ENCODE peak calls at places on chromosomes 13 and 19, in six cellular contexts. One of them, this sample, is unnamed.

GRCh38 chr13:100443998-100444328 is 144.6 kb downstream of the GGACT start:
- DNase-seq in activated CD8-positive, alpha-beta memory T cell treated with anti-CD3 and anti-CD28 coated beads for 1 hour: no peak
- DNase-seq in AML-193: no peak
- DNase-seq in iris pigment epithelial cell: no peak
- DNase-seq in Karpas-422: no peak
- DNase-seq in stimulated activated CD8-positive, alpha-beta memory T cell treated with anti-CD3 and anti-CD28 coated beads, Interleukin-7, amount 100 ng/mL, for 48 hours: no peak
- DNase-seq in this sample: no peak

GRCh38 chr13:74003374-74003773 is 130.8 kb downstream of the KLF12 start:
- DNase-seq in stimulated activated CD8-positive, alpha-beta memory T cell treated with anti-CD3 and anti-CD28 coated beads, Interleukin-7, amount 100 ng/mL, for 48 hours: no peak
- DNase-seq in iris pigment epithelial cell: peak
- DNase-seq in Karpas-422: no peak
- DNase-seq in activated CD8-positive, alpha-beta memory T cell treated with anti-CD3 and anti-CD28 coated beads for 1 hour: no peak
- DNase-seq in AML-193: no peak
- DNase-seq in this sample: no peak

GRCh38 chr13:108681986-108682562 is 52.7 kb downstream of the MYO16 start:
- DNase-seq in AML-193: no peak
- DNase-seq in Karpas-422: no peak
- DNase-seq in stimulated activated CD8-positive, alpha-beta memory T cell treated with anti-CD3 and anti-CD28 coated beads, Interleukin-7, amount 100 ng/mL, for 48 hours: no peak
- DNase-seq in iris pigment epithelial cell: peak
- DNase-seq in activated CD8-positive, alpha-beta memory T cell treated with anti-CD3 and anti-CD28 coated beads for 1 hour: no peak
- DNase-seq in this sample: no peak

GRCh38 chr19:56619131-56619530 is 23.8 kb upstream of the SMIM17 start:
- DNase-seq in AML-193: no peak
- DNase-seq in Karpas-422: no peak
- DNase-seq in iris pigment epithelial cell: no peak
- DNase-seq in activated CD8-positive, alpha-beta memory T cell treated with anti-CD3 and anti-CD28 coated beads for 1 hour: no peak
- DNase-seq in stimulated activated CD8-positive, alpha-beta memory T cell treated with anti-CD3 and anti-CD28 coated beads, Interleukin-7, amount 100 ng/mL, for 48 hours: no peak
- DNase-seq in this sample: no peak

GRCh38 chr13:43085545-43085944 is 62.2 kb downstream of the DNAJC15 start:
- DNase-seq in stimulated activated CD8-positive, alpha-beta memory T cell treated with anti-CD3 and anti-CD28 coated beads, Interleukin-7, amount 100 ng/mL, for 48 hours: no peak
- DNase-seq in Karpas-422: peak
- DNase-seq in AML-193: peak
- DNase-seq in activated CD8-positive, alpha-beta memory T cell treated with anti-CD3 and anti-CD28 coated beads for 1 hour: no peak
- DNase-seq in iris pigment epithelial cell: peak
- DNase-seq in this sample: no peak

GRCh38 chr19:6032381-6032780 is 54.4 kb upstream of the RANBP3 start:
- DNase-seq in iris pigment epithelial cell: no peak
- DNase-seq in AML-193: no peak
- DNase-seq in activated CD8-positive, alpha-beta memory T cell treated with anti-CD3 and anti-CD28 coated beads for 1 hour: no peak
- DNase-seq in stimulated activated CD8-positive, alpha-beta memory T cell treated with anti-CD3 and anti-CD28 coated beads, Interleukin-7, amount 100 ng/mL, for 48 hours: no peak
- DNase-seq in Karpas-422: no peak
- DNase-seq in this sample: no peak

GRCh38 chr13:112355274-112355843 is 20.8 kb upstream of the SPACA7 start:
- DNase-seq in stimulated activated CD8-positive, alpha-beta memory T cell treated with anti-CD3 and anti-CD28 coated beads, Interleukin-7, amount 100 ng/mL, for 48 hours: no peak
- DNase-seq in AML-193: no peak
- DNase-seq in Karpas-422: no peak
- DNase-seq in activated CD8-positive, alpha-beta memory T cell treated with anti-CD3 and anti-CD28 coated beads for 1 hour: no peak
- DNase-seq in iris pigment epithelial cell: no peak
- DNase-seq in this sample: no peak

GRCh38 chr19:36436531-36436930 is 18.1 kb upstream of the ZFP82 start:
- DNase-seq in AML-193: no peak
- DNase-seq in stimulated activated CD8-positive, alpha-beta memory T cell treated with anti-CD3 and anti-CD28 coated beads, Interleukin-7, amount 100 ng/mL, for 48 hours: no peak
- DNase-seq in activated CD8-positive, alpha-beta memory T cell treated with anti-CD3 and anti-CD28 coated beads for 1 hour: no peak
- DNase-seq in iris pigment epithelial cell: peak
- DNase-seq in Karpas-422: peak
- DNase-seq in this sample: no peak

GRCh38 chr13:24503376-24503690 is 9.2 kb downstream of the PARP4 start:
- DNase-seq in iris pigment epithelial cell: peak
- DNase-seq in stimulated activated CD8-positive, alpha-beta memory T cell treated with anti-CD3 and anti-CD28 coated beads, Interleukin-7, amount 100 ng/mL, for 48 hours: no peak
- DNase-seq in Karpas-422: no peak
- DNase-seq in activated CD8-positive, alpha-beta memory T cell treated with anti-CD3 and anti-CD28 coated beads for 1 hour: no peak
- DNase-seq in AML-193: no peak
- DNase-seq in this sample: no peak

GRCh38 chr19:49423278-49423984 is at the start of gene PTH2:
- DNase-seq in activated CD8-positive, alpha-beta memory T cell treated with anti-CD3 and anti-CD28 coated beads for 1 hour: no peak
- DNase-seq in Karpas-422: no peak
- DNase-seq in AML-193: no peak
- DNase-seq in iris pigment epithelial cell: no peak
- DNase-seq in stimulated activated CD8-positive, alpha-beta memory T cell treated with anti-CD3 and anti-CD28 coated beads, Interleukin-7, amount 100 ng/mL, for 48 hours: no peak
- DNase-seq in this sample: no peak

GRCh38 chr13:94481966-94482365 is 2.5 kb upstream of the DCT start:
- DNase-seq in Karpas-422: no peak
- DNase-seq in stimulated activated CD8-positive, alpha-beta memory T cell treated with anti-CD3 and anti-CD28 coated beads, Interleukin-7, amount 100 ng/mL, for 48 hours: no peak
- DNase-seq in AML-193: no peak
- DNase-seq in iris pigment epithelial cell: peak
- DNase-seq in activated CD8-positive, alpha-beta memory T cell treated with anti-CD3 and anti-CD28 coated beads for 1 hour: no peak
- DNase-seq in this sample: no peak

GRCh38 chr13:49791214-49791752 is 1.2 kb downstream of the KPNA3 start:
- DNase-seq in stimulated activated CD8-positive, alpha-beta memory T cell treated with anti-CD3 and anti-CD28 coated beads, Interleukin-7, amount 100 ng/mL, for 48 hours: no peak
- DNase-seq in Karpas-422: peak
- DNase-seq in iris pigment epithelial cell: peak
- DNase-seq in activated CD8-positive, alpha-beta memory T cell treated with anti-CD3 and anti-CD28 coated beads for 1 hour: no peak
- DNase-seq in AML-193: peak
- DNase-seq in this sample: no peak

GRCh38 chr13:19155321-19155861 is 26.2 kb downstream of the TUBA3C start:
- DNase-seq in iris pigment epithelial cell: no peak
- DNase-seq in stimulated activated CD8-positive, alpha-beta memory T cell treated with anti-CD3 and anti-CD28 coated beads, Interleukin-7, amount 100 ng/mL, for 48 hours: no peak
- DNase-seq in Karpas-422: no peak
- DNase-seq in activated CD8-positive, alpha-beta memory T cell treated with anti-CD3 and anti-CD28 coated beads for 1 hour: no peak
- DNase-seq in AML-193: no peak
- DNase-seq in this sample: no peak

GRCh38 chr13:73074101-73074500 is 15.3 kb downstream of the KLF5 start:
- DNase-seq in Karpas-422: no peak
- DNase-seq in stimulated activated CD8-positive, alpha-beta memory T cell treated with anti-CD3 and anti-CD28 coated beads, Interleukin-7, amount 100 ng/mL, for 48 hours: no peak
- DNase-seq in activated CD8-positive, alpha-beta memory T cell treated with anti-CD3 and anti-CD28 coated beads for 1 hour: no peak
- DNase-seq in iris pigment epithelial cell: peak
- DNase-seq in AML-193: no peak
- DNase-seq in this sample: no peak

GRCh38 chr19:55358493-55358892 is 4.0 kb upstream of the COX6B2 start:
- DNase-seq in activated CD8-positive, alpha-beta memory T cell treated with anti-CD3 and anti-CD28 coated beads for 1 hour: no peak
- DNase-seq in Karpas-422: no peak
- DNase-seq in stimulated activated CD8-positive, alpha-beta memory T cell treated with anti-CD3 and anti-CD28 coated beads, Interleukin-7, amount 100 ng/mL, for 48 hours: no peak
- DNase-seq in iris pigment epithelial cell: no peak
- DNase-seq in AML-193: no peak
- DNase-seq in this sample: peak

GRCh38 chr19:5627395-5627904 is 4.6 kb downstream of the SAFB start:
- DNase-seq in AML-193: peak
- DNase-seq in activated CD8-positive, alpha-beta memory T cell treated with anti-CD3 and anti-CD28 coated beads for 1 hour: no peak
- DNase-seq in iris pigment epithelial cell: peak
- DNase-seq in Karpas-422: peak
- DNase-seq in stimulated activated CD8-positive, alpha-beta memory T cell treated with anti-CD3 and anti-CD28 coated beads, Interleukin-7, amount 100 ng/mL, for 48 hours: peak
- DNase-seq in this sample: peak

GRCh38 chr19:4908781-4909171 is 525 bp upstream of the UHRF1 start:
- DNase-seq in iris pigment epithelial cell: no peak
- DNase-seq in stimulated activated CD8-positive, alpha-beta memory T cell treated with anti-CD3 and anti-CD28 coated beads, Interleukin-7, amount 100 ng/mL, for 48 hours: no peak
- DNase-seq in activated CD8-positive, alpha-beta memory T cell treated with anti-CD3 and anti-CD28 coated beads for 1 hour: no peak
- DNase-seq in Karpas-422: no peak
- DNase-seq in AML-193: no peak
- DNase-seq in this sample: peak

GRCh38 chr19:52662631-52663030 is 24.5 kb upstream of the ZNF83 start:
- DNase-seq in AML-193: no peak
- DNase-seq in stimulated activated CD8-positive, alpha-beta memory T cell treated with anti-CD3 and anti-CD28 coated beads, Interleukin-7, amount 100 ng/mL, for 48 hours: no peak
- DNase-seq in iris pigment epithelial cell: no peak
- DNase-seq in Karpas-422: no peak
- DNase-seq in activated CD8-positive, alpha-beta memory T cell treated with anti-CD3 and anti-CD28 coated beads for 1 hour: no peak
- DNase-seq in this sample: no peak

GRCh38 chr13:21884299-21884878 is 213.5 kb downstream of the FGF9 start:
- DNase-seq in stimulated activated CD8-positive, alpha-beta memory T cell treated with anti-CD3 and anti-CD28 coated beads, Interleukin-7, amount 100 ng/mL, for 48 hours: no peak
- DNase-seq in activated CD8-positive, alpha-beta memory T cell treated with anti-CD3 and anti-CD28 coated beads for 1 hour: no peak
- DNase-seq in AML-193: no peak
- DNase-seq in Karpas-422: no peak
- DNase-seq in iris pigment epithelial cell: no peak
- DNase-seq in this sample: no peak